ENCODE peak calls at places on chromosomes 12 and 14, in six cellular contexts. One of them, this sample, is unnamed.

GRCh38 chr14:100160534-100160916 is 1.1 kb upstream of the DEGS2 start:
- DNase-seq in NCI-H146: no peak
- DNase-seq in progenitor cell of endocrine pancreas: no peak
- DNase-seq in stimulated activated CD4-positive, alpha-beta T cell treated with anti-CD3 and anti-CD28 coated beads, TNF-alpha, amount 100 ng/mL, for 24 hours: no peak
- DNase-seq in tibial artery: no peak
- DNase-seq in NCI-H1048: no peak
- DNase-seq in this sample: no peak

GRCh38 chr12:83753882-83754281 is 1067.2 kb downstream of the TMTC2 start:
- DNase-seq in NCI-H146: no peak
- DNase-seq in tibial artery: no peak
- DNase-seq in NCI-H1048: no peak
- DNase-seq in stimulated activated CD4-positive, alpha-beta T cell treated with anti-CD3 and anti-CD28 coated beads, TNF-alpha, amount 100 ng/mL, for 24 hours: no peak
- DNase-seq in progenitor cell of endocrine pancreas: no peak
- DNase-seq in this sample: no peak

GRCh38 chr12:121365416-121366062 is 13.3 kb upstream of the ANAPC5 start:
- DNase-seq in NCI-H1048: no peak
- DNase-seq in progenitor cell of endocrine pancreas: no peak
- DNase-seq in NCI-H146: no peak
- DNase-seq in stimulated activated CD4-positive, alpha-beta T cell treated with anti-CD3 and anti-CD28 coated beads, TNF-alpha, amount 100 ng/mL, for 24 hours: no peak
- DNase-seq in tibial artery: no peak
- DNase-seq in this sample: no peak

GRCh38 chr12:24398605-24399004 is 449.1 kb upstream of the SOX5 start:
- DNase-seq in NCI-H146: no peak
- DNase-seq in NCI-H1048: no peak
- DNase-seq in stimulated activated CD4-positive, alpha-beta T cell treated with anti-CD3 and anti-CD28 coated beads, TNF-alpha, amount 100 ng/mL, for 24 hours: no peak
- DNase-seq in tibial artery: no peak
- DNase-seq in progenitor cell of endocrine pancreas: no peak
- DNase-seq in this sample: no peak

GRCh38 chr12:14774944-14775651 is 28.2 kb downstream of the WBP11 start:
- DNase-seq in NCI-H146: no peak
- DNase-seq in tibial artery: peak
- DNase-seq in progenitor cell of endocrine pancreas: peak
- DNase-seq in NCI-H1048: no peak
- DNase-seq in stimulated activated CD4-positive, alpha-beta T cell treated with anti-CD3 and anti-CD28 coated beads, TNF-alpha, amount 100 ng/mL, for 24 hours: no peak
- DNase-seq in this sample: peak

GRCh38 chr12:2322554-2323120 is 269.9 kb downstream of the CACNA1C start:
- DNase-seq in NCI-H146: no peak
- DNase-seq in stimulated activated CD4-positive, alpha-beta T cell treated with anti-CD3 and anti-CD28 coated beads, TNF-alpha, amount 100 ng/mL, for 24 hours: no peak
- DNase-seq in tibial artery: no peak
- DNase-seq in NCI-H1048: no peak
- DNase-seq in progenitor cell of endocrine pancreas: no peak
- DNase-seq in this sample: no peak

GRCh38 chr12:52149651-52150241 is 42.1 kb downstream of the KRT80 start:
- DNase-seq in NCI-H146: no peak
- DNase-seq in NCI-H1048: no peak
- DNase-seq in progenitor cell of endocrine pancreas: no peak
- DNase-seq in tibial artery: no peak
- DNase-seq in stimulated activated CD4-positive, alpha-beta T cell treated with anti-CD3 and anti-CD28 coated beads, TNF-alpha, amount 100 ng/mL, for 24 hours: no peak
- DNase-seq in this sample: peak

GRCh38 chr14:55412686-55413085 is 1.1 kb upstream of the ATG14 start:
- DNase-seq in NCI-H146: no peak
- DNase-seq in progenitor cell of endocrine pancreas: no peak
- DNase-seq in NCI-H1048: no peak
- DNase-seq in stimulated activated CD4-positive, alpha-beta T cell treated with anti-CD3 and anti-CD28 coated beads, TNF-alpha, amount 100 ng/mL, for 24 hours: no peak
- DNase-seq in tibial artery: no peak
- DNase-seq in this sample: peak

GRCh38 chr14:90518941-90519256 is 122.1 kb downstream of the CALM1 start:
- DNase-seq in tibial artery: no peak
- DNase-seq in NCI-H1048: no peak
- DNase-seq in NCI-H146: peak
- DNase-seq in progenitor cell of endocrine pancreas: no peak
- DNase-seq in stimulated activated CD4-positive, alpha-beta T cell treated with anti-CD3 and anti-CD28 coated beads, TNF-alpha, amount 100 ng/mL, for 24 hours: peak
- DNase-seq in this sample: no peak

GRCh38 chr14:69812725-69813124 is 15.7 kb upstream of the SLC10A1 start:
- DNase-seq in tibial artery: no peak
- DNase-seq in NCI-H146: no peak
- DNase-seq in stimulated activated CD4-positive, alpha-beta T cell treated with anti-CD3 and anti-CD28 coated beads, TNF-alpha, amount 100 ng/mL, for 24 hours: no peak
- DNase-seq in NCI-H1048: no peak
- DNase-seq in progenitor cell of endocrine pancreas: no peak
- DNase-seq in this sample: peak

GRCh38 chr14:88229428-88229827 is 93.6 kb downstream of the KCNK10 start:
- DNase-seq in NCI-H146: no peak
- DNase-seq in stimulated activated CD4-positive, alpha-beta T cell treated with anti-CD3 and anti-CD28 coated beads, TNF-alpha, amount 100 ng/mL, for 24 hours: no peak
- DNase-seq in progenitor cell of endocrine pancreas: no peak
- DNase-seq in NCI-H1048: no peak
- DNase-seq in tibial artery: no peak
- DNase-seq in this sample: no peak

GRCh38 chr12:99005601-99006000 is 360.5 kb downstream of the APAF1 start:
- DNase-seq in progenitor cell of endocrine pancreas: no peak
- DNase-seq in NCI-H146: no peak
- DNase-seq in stimulated activated CD4-positive, alpha-beta T cell treated with anti-CD3 and anti-CD28 coated beads, TNF-alpha, amount 100 ng/mL, for 24 hours: no peak
- DNase-seq in tibial artery: no peak
- DNase-seq in NCI-H1048: no peak
- DNase-seq in this sample: no peak

GRCh38 chr12:29509503-29509902 is 12.0 kb upstream of the OVCH1 start:
- DNase-seq in tibial artery: no peak
- DNase-seq in progenitor cell of endocrine pancreas: no peak
- DNase-seq in stimulated activated CD4-positive, alpha-beta T cell treated with anti-CD3 and anti-CD28 coated beads, TNF-alpha, amount 100 ng/mL, for 24 hours: no peak
- DNase-seq in NCI-H1048: no peak
- DNase-seq in NCI-H146: no peak
- DNase-seq in this sample: no peak

GRCh38 chr12:24246921-24247320 is 297.5 kb upstream of the SOX5 start:
- DNase-seq in progenitor cell of endocrine pancreas: no peak
- DNase-seq in tibial artery: no peak
- DNase-seq in stimulated activated CD4-positive, alpha-beta T cell treated with anti-CD3 and anti-CD28 coated beads, TNF-alpha, amount 100 ng/mL, for 24 hours: no peak
- DNase-seq in NCI-H146: no peak
- DNase-seq in NCI-H1048: no peak
- DNase-seq in this sample: no peak

GRCh38 chr12:44847888-44848770 is 28.0 kb downstream of the NELL2 start:
- DNase-seq in stimulated activated CD4-positive, alpha-beta T cell treated with anti-CD3 and anti-CD28 coated beads, TNF-alpha, amount 100 ng/mL, for 24 hours: peak
- DNase-seq in NCI-H146: no peak
- DNase-seq in progenitor cell of endocrine pancreas: no peak
- DNase-seq in NCI-H1048: no peak
- DNase-seq in tibial artery: no peak
- DNase-seq in this sample: no peak

GRCh38 chr12:57631566-57632368 is 1.2 kb downstream of the B4GALNT1 start:
- DNase-seq in NCI-H146: peak
- DNase-seq in progenitor cell of endocrine pancreas: no peak
- DNase-seq in NCI-H1048: no peak
- DNase-seq in tibial artery: peak
- DNase-seq in stimulated activated CD4-positive, alpha-beta T cell treated with anti-CD3 and anti-CD28 coated beads, TNF-alpha, amount 100 ng/mL, for 24 hours: no peak
- DNase-seq in this sample: no peak

GRCh38 chr14:99252940-99253868 is 18.8 kb downstream of the BCL11B start:
- DNase-seq in NCI-H1048: no peak
- DNase-seq in NCI-H146: no peak
- DNase-seq in stimulated activated CD4-positive, alpha-beta T cell treated with anti-CD3 and anti-CD28 coated beads, TNF-alpha, amount 100 ng/mL, for 24 hours: no peak
- DNase-seq in progenitor cell of endocrine pancreas: no peak
- DNase-seq in tibial artery: peak
- DNase-seq in this sample: no peak

GRCh38 chr12:90407841-90408240 is 547.1 kb downstream of the CCER1 start:
- DNase-seq in progenitor cell of endocrine pancreas: no peak
- DNase-seq in NCI-H146: no peak
- DNase-seq in tibial artery: no peak
- DNase-seq in NCI-H1048: no peak
- DNase-seq in stimulated activated CD4-positive, alpha-beta T cell treated with anti-CD3 and anti-CD28 coated beads, TNF-alpha, amount 100 ng/mL, for 24 hours: no peak
- DNase-seq in this sample: no peak

GRCh38 chr14:101075025-101075800 is 171.7 kb upstream of the RTL1 start:
- DNase-seq in NCI-H146: no peak
- DNase-seq in progenitor cell of endocrine pancreas: peak
- DNase-seq in stimulated activated CD4-positive, alpha-beta T cell treated with anti-CD3 and anti-CD28 coated beads, TNF-alpha, amount 100 ng/mL, for 24 hours: no peak
- DNase-seq in tibial artery: no peak
- DNase-seq in NCI-H1048: no peak
- DNase-seq in this sample: no peak

GRCh38 chr12:126518596-126519200 is 1453.5 kb downstream of the AACS start:
- DNase-seq in stimulated activated CD4-positive, alpha-beta T cell treated with anti-CD3 and anti-CD28 coated beads, TNF-alpha, amount 100 ng/mL, for 24 hours: no peak
- DNase-seq in NCI-H146: no peak
- DNase-seq in tibial artery: no peak
- DNase-seq in NCI-H1048: no peak
- DNase-seq in progenitor cell of endocrine pancreas: no peak
- DNase-seq in this sample: no peak

GRCh38 chr14:104647467-104648063 is 41.9 kb upstream of the INF2 start:
- DNase-seq in NCI-H146: no peak
- DNase-seq in stimulated activated CD4-positive, alpha-beta T cell treated with anti-CD3 and anti-CD28 coated beads, TNF-alpha, amount 100 ng/mL, for 24 hours: no peak
- DNase-seq in progenitor cell of endocrine pancreas: no peak
- DNase-seq in tibial artery: peak
- DNase-seq in NCI-H1048: no peak
- DNase-seq in this sample: no peak

GRCh38 chr14:26191123-26191522 is 406.7 kb downstream of the NOVA1 start:
- DNase-seq in tibial artery: no peak
- DNase-seq in progenitor cell of endocrine pancreas: no peak
- DNase-seq in stimulated activated CD4-positive, alpha-beta T cell treated with anti-CD3 and anti-CD28 coated beads, TNF-alpha, amount 100 ng/mL, for 24 hours: no peak
- DNase-seq in NCI-H1048: no peak
- DNase-seq in NCI-H146: peak
- DNase-seq in this sample: no peak

GRCh38 chr12:131616316-131617098 is 94.4 kb upstream of the SFSWAP start:
- DNase-seq in NCI-H1048: no peak
- DNase-seq in NCI-H146: no peak
- DNase-seq in tibial artery: no peak
- DNase-seq in progenitor cell of endocrine pancreas: no peak
- DNase-seq in stimulated activated CD4-positive, alpha-beta T cell treated with anti-CD3 and anti-CD28 coated beads, TNF-alpha, amount 100 ng/mL, for 24 hours: no peak
- DNase-seq in this sample: no peak

GRCh38 chr14:78455896-78456435 is 285.8 kb downstream of the NRXN3 start:
- DNase-seq in stimulated activated CD4-positive, alpha-beta T cell treated with anti-CD3 and anti-CD28 coated beads, TNF-alpha, amount 100 ng/mL, for 24 hours: no peak
- DNase-seq in tibial artery: no peak
- DNase-seq in NCI-H146: no peak
- DNase-seq in progenitor cell of endocrine pancreas: no peak
- DNase-seq in NCI-H1048: no peak
- DNase-seq in this sample: no peak

GRCh38 chr12:123003257-123003656 is 22.8 kb downstream of the ARL6IP4 start:
- DNase-seq in progenitor cell of endocrine pancreas: no peak
- DNase-seq in NCI-H146: no peak
- DNase-seq in tibial artery: no peak
- DNase-seq in stimulated activated CD4-positive, alpha-beta T cell treated with anti-CD3 and anti-CD28 coated beads, TNF-alpha, amount 100 ng/mL, for 24 hours: no peak
- DNase-seq in NCI-H1048: no peak
- DNase-seq in this sample: no peak

GRCh38 chr12:25764409-25764808 is 194.1 kb upstream of the RASSF8 start:
- DNase-seq in progenitor cell of endocrine pancreas: no peak
- DNase-seq in tibial artery: no peak
- DNase-seq in NCI-H146: no peak
- DNase-seq in NCI-H1048: no peak
- DNase-seq in stimulated activated CD4-positive, alpha-beta T cell treated with anti-CD3 and anti-CD28 coated beads, TNF-alpha, amount 100 ng/mL, for 24 hours: no peak
- DNase-seq in this sample: no peak

GRCh38 chr12:1507308-1507707 is 87.1 kb downstream of the FBXL14 start:
- DNase-seq in stimulated activated CD4-positive, alpha-beta T cell treated with anti-CD3 and anti-CD28 coated beads, TNF-alpha, amount 100 ng/mL, for 24 hours: no peak
- DNase-seq in progenitor cell of endocrine pancreas: no peak
- DNase-seq in NCI-H146: no peak
- DNase-seq in NCI-H1048: no peak
- DNase-seq in tibial artery: peak
- DNase-seq in this sample: no peak

This sample was measured in PC-9.